ENCODE peak calls at places on chromosomes 5 and 9, in five cellular contexts. A, M, F, C and W are unnamed samples.

GRCh38 chr5:86613459-86613858 is 4.3 kb upstream of the COX7C start:
- DNase-seq in A (no peak), M (no peak), F (no peak), C (no peak), W (no peak)

GRCh38 chr5:126801992-126802294 is 25.0 kb downstream of the LMNB1 start:
- DNase-seq in A (peak), M (no peak), F (peak), C (no peak), W (peak)

GRCh38 chr9:130243015-130243881 is 22.3 kb upstream of the HMCN2 start:
- DNase-seq in A (peak), M (peak), F (peak), C (peak), W (peak)

GRCh38 chr5:26942481-26942880 is 95.9 kb downstream of the CDH9 start:
- DNase-seq in A (no peak), M (no peak), F (peak), C (no peak), W (no peak)

GRCh38 chr5:98468188-98468869 is 305.1 kb upstream of the RGMB start:
- DNase-seq in A (peak), M (no peak), F (peak), C (no peak), W (no peak)

GRCh38 chr9:22158275-22158674 is 149.2 kb upstream of the CDKN2B start:
- DNase-seq in A (no peak), M (no peak), F (peak), C (no peak), W (no peak)

GRCh38 chr5:55604611-55605067 is 69.9 kb upstream of the PLPP1 start:
- DNase-seq in A (peak), M (peak), F (peak), C (peak), W (no peak)

GRCh38 chr5:136191304-136192014 is 1.5 kb downstream of the SMIM32 start:
- DNase-seq in A (peak), M (peak), F (no peak), C (no peak), W (peak)

GRCh38 chr9:34500623-34501267 is 22.0 kb downstream of the ENHO start:
- DNase-seq in A (peak), M (peak), F (peak), C (peak), W (peak)

GRCh38 chr9:136095028-136095494 is at the start of gene NACC2:
- DNase-seq in A (peak), M (peak), F (peak), C (no peak), W (no peak)

GRCh38 chr9:79880626-79881025 is 308.9 kb downstream of the TLE4 start:
- DNase-seq in A (no peak), M (no peak), F (no peak), C (no peak), W (no peak)

GRCh38 chr5:109250533-109251329 is 159.0 kb downstream of the PJA2 start:
- DNase-seq in A (no peak), M (no peak), F (no peak), C (no peak), W (no peak)

GRCh38 chr5:122844916-122845252 is 529 bp upstream of the SNX24 start:
- DNase-seq in A (no peak), M (no peak), F (no peak), C (no peak), W (peak)

GRCh38 chr5:160165137-160166068 is 46.2 kb upstream of the PWWP2A start:
- DNase-seq in A (peak), M (peak), F (peak), C (peak), W (no peak)

GRCh38 chr5:150144876-150145275 is 10.8 kb downstream of the PDGFRB start:
- DNase-seq in A (no peak), M (no peak), F (no peak), C (no peak), W (no peak)

GRCh38 chr5:139910901-139911300 is 115.3 kb downstream of the PSD2 start:
- DNase-seq in A (no peak), M (no peak), F (no peak), C (peak), W (no peak)

GRCh38 chr9:136198605-136199083 is 6.3 kb downstream of the LHX3 start:
- DNase-seq in A (no peak), M (peak), F (no peak), C (no peak), W (no peak)

GRCh38 chr9:114898741-114899140 is 31.6 kb downstream of the TNFSF8 start:
- DNase-seq in A (no peak), M (no peak), F (no peak), C (no peak), W (peak)

GRCh38 chr5:171162602-171163001 is 146.4 kb upstream of the TLX3 start:
- DNase-seq in A (no peak), M (peak), F (peak), C (no peak), W (peak)

GRCh38 chr5:32331217-32331926 is 18.6 kb upstream of the MTMR12 start:
- DNase-seq in A (no peak), M (no peak), F (no peak), C (no peak), W (no peak)

GRCh38 chr5:180718810-180719453 is 20.9 kb downstream of the OR2Y1 start:
- DNase-seq in A (peak), M (peak), F (peak), C (no peak), W (peak)

GRCh38 chr9:131734165-131734610 is 5.7 kb downstream of the RAPGEF1 start:
- DNase-seq in A (peak), M (no peak), F (peak), C (no peak), W (no peak)

GRCh38 chr9:34499101-34499500 is 23.7 kb downstream of the ENHO start:
- DNase-seq in A (no peak), M (no peak), F (no peak), C (no peak), W (no peak)

GRCh38 chr5:173826179-173826920 is 61.8 kb upstream of the CPEB4 start:
- DNase-seq in A (no peak), M (no peak), F (no peak), C (no peak), W (no peak)

GRCh38 chr5:22242532-22242931 is 610.6 kb downstream of the CDH12 start:
- DNase-seq in A (no peak), M (peak), F (no peak), C (no peak), W (no peak)

GRCh38 chr5:143314664-143315063 is 88.8 kb downstream of the NR3C1 start:
- DNase-seq in A (peak), M (no peak), F (peak), C (no peak), W (no peak)

GRCh38 chr9:110782701-110783100 is 114.1 kb downstream of the MUSK start:
- DNase-seq in A (no peak), M (no peak), F (peak), C (no peak), W (no peak)

GRCh38 chr5:139063664-139064054 is 134.5 kb downstream of the SIL1 start:
- DNase-seq in A (no peak), M (no peak), F (no peak), C (no peak), W (no peak)

GRCh38 chr5:33317271-33317670 is 123.5 kb upstream of the TARS1 start:
- DNase-seq in A (no peak), M (no peak), F (peak), C (no peak), W (no peak)

GRCh38 chr9:99964336-99964735 is 57.9 kb downstream of the STX17 start:
- DNase-seq in A (peak), M (no peak), F (peak), C (no peak), W (no peak)

GRCh38 chr5:174523311-174524159 is 200.8 kb upstream of the MSX2 start:
- DNase-seq in A (no peak), M (no peak), F (no peak), C (no peak), W (no peak)

GRCh38 chr5:150022163-150022540 is 21.6 kb downstream of the HMGXB3 start:
- DNase-seq in A (peak), M (no peak), F (peak), C (no peak), W (no peak)

GRCh38 chr5:164346785-164347630 is 841.6 kb downstream of the MAT2B start:
- DNase-seq in A (no peak), M (no peak), F (no peak), C (no peak), W (no peak)

GRCh38 chr9:129685220-129685932 is 19.9 kb downstream of the PRRX2 start:
- DNase-seq in A (peak), M (no peak), F (no peak), C (no peak), W (no peak)

GRCh38 chr9:129278391-129279237 is 100.6 kb upstream of the IER5L start:
- DNase-seq in A (no peak), M (peak), F (peak), C (peak), W (no peak)

GRCh38 chr5:164484948-164485347 is 979.5 kb downstream of the MAT2B start:
- DNase-seq in A (no peak), M (no peak), F (no peak), C (no peak), W (no peak)

GRCh38 chr5:174744896-174745295 is 20.5 kb downstream of the MSX2 start:
- DNase-seq in A (no peak), M (no peak), F (no peak), C (no peak), W (no peak)

DNA sequence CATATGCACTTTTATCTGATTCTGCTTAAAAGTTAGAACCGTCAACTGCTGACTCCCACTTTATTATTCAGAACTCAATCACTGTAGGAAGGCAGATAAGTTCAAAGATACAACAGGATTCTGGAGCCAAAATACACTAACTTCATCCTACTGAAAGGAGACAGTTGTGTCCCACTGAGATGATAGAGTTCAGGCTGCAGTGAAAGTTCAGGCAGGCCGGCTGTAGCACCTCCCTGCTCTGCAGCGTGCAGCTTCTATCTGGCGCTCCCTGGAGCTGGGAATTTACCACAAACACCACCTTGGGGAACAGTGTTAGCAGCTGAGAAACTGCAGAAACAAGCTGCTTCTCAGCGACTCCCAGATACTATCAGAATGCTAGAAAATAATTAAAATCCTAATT is 52.5 kb upstream of the CNTLN start:
- DNase-seq in A (peak), M (peak), F (peak), C (no peak), W (no peak)
- TF ChIP-seq CTCF in A (peak), M (peak), F (peak), C (peak), W (no peak)

GRCh38 chr9:91949946-91950664 is at the start of gene ROR2:
- DNase-seq in A (peak), M (peak), F (peak), C (peak), W (peak)

GRCh38 chr9:91948061-91948422 is 2.0 kb downstream of the ROR2 start:
- DNase-seq in A (no peak), M (peak), F (no peak), C (peak), W (no peak)

GRCh38 chr9:91946825-91947224 is 3.2 kb downstream of the ROR2 start:
- DNase-seq in A (no peak), M (peak), F (no peak), C (no peak), W (no peak)

GRCh38 chr9:91949293-91949945 is 609 bp downstream of the ROR2 start:
- DNase-seq in A (no peak), M (peak), F (no peak), C (no peak), W (no peak)

GRCh38 chr9:91948423-91949292 is 1.4 kb downstream of the ROR2 start:
- DNase-seq in A (no peak), M (peak), F (no peak), C (peak), W (peak)
- TF ChIP-seq CTCF in A (no peak), M (peak), F (peak), C (peak), W (no peak)

GRCh38 chr5:92177926-92178487 is 794.9 kb upstream of the ARRDC3 start:
- DNase-seq in A (no peak), M (no peak), F (no peak), C (no peak), W (no peak)
- TF ChIP-seq CTCF in A (no peak), M (no peak), F (no peak), C (no peak), W (no peak)

GRCh38 chr9:35685506-35685905 is 4.2 kb downstream of the TPM2 start:
- DNase-seq in A (no peak), M (no peak), F (no peak), C (no peak), W (no peak)

GRCh38 chr9:35688558-35689350 is 971 bp downstream of the TPM2 start:
- DNase-seq in A (peak), M (no peak), F (peak), C (no peak), W (no peak)

GRCh38 chr9:35687972-35688557 is 1.7 kb downstream of the TPM2 start:
- DNase-seq in A (no peak), M (no peak), F (no peak), C (no peak), W (no peak)

GRCh38 chr9:35686222-35687203 is 3.2 kb downstream of the TPM2 start:
- DNase-seq in A (no peak), M (no peak), F (peak), C (no peak), W (no peak)

GRCh38 chr9:35687306-35687705 is 2.4 kb downstream of the TPM2 start:
- DNase-seq in A (no peak), M (no peak), F (no peak), C (no peak), W (no peak)
- TF ChIP-seq CTCF in A (no peak), M (no peak), F (no peak), C (no peak), W (no peak)

DNA sequence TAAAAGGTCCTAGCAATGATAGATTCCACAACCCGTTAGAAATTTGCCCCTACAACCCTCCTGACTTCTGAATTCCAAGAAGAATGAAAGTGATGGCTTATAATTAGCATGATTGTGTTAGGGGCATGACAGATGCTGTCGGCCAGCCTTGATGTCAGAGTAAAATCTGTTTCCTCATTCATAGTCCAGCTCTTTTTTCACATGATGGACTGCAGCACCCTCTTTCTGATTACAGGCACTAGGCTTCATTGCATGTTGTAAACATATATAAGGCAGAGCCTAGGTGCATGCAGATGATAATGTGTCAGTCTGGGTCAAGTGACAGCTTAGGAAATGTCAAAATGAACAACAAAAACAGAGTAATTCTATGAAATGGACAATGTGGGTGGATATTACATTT is 226.8 kb downstream of the PDE4D start:
- DNase-seq in A (no peak), M (no peak), F (no peak), C (no peak), W (no peak)
- TF ChIP-seq CTCF in A (no peak), M (no peak), F (no peak), C (no peak), W (no peak)

GRCh38 chr9:124291801-124292396 is 34.1 kb downstream of the NEK6 start:
- DNase-seq in A (no peak), M (no peak), F (no peak), C (no peak), W (peak)
- TF ChIP-seq CTCF in A (peak), M (no peak), F (peak), C (no peak), W (no peak)

GRCh38 chr9:87290241-87290700 is 207.4 kb upstream of the DAPK1 start:
- DNase-seq in A (peak), M (peak), F (no peak), C (no peak), W (no peak)
- TF ChIP-seq CTCF in A (peak), M (peak), F (peak), C (no peak), W (no peak)